ENCODE peak calls at places on chromosomes 3 and 15, in nine cellular contexts. Q is tibial artery; Z is thoracic aorta; C is SJSA1; O is mammary epithelial cell; G is heart right ventricle; R is mucosa of descending colon; V is CD8-positive, alpha-beta T cell; L is DND-41. T is an unnamed sample. For H3K9me3 and H3K4me1, the result is how much of the 10 kb centered on the place peaks cover.

GRCh38 chr15:41570764-41571163 is 11.8 kb downstream of the TYRO3 start:
- DNase-seq in Q (no peak), Z (no peak), C (no peak), O (no peak), G (no peak), R (no peak), V (no peak), L (no peak), T (no peak)

GRCh38 chr3:128075516-128076464 is 23.6 kb downstream of the SEC61A1 start:
- DNase-seq in Q (peak), Z (no peak), C (no peak), O (peak), G (peak), R (peak), V (peak), L (no peak), T (peak)

GRCh38 chr15:60179786-60180391 is 175.8 kb downstream of the FOXB1 start:
- DNase-seq in Q (no peak), Z (no peak), C (no peak), O (peak), G (no peak), R (peak), V (peak), L (peak), T (peak)

GRCh38 chr15:80550910-80551265 is 144.2 kb upstream of the ABHD17C start:
- DNase-seq in Q (no peak), Z (no peak), C (no peak), O (peak), G (no peak), R (no peak), V (no peak), L (no peak), T (no peak)

GRCh38 chr3:4060064-4060463 is 243.1 kb upstream of the SETMAR start:
- DNase-seq in Q (no peak), Z (no peak), C (no peak), O (no peak), G (no peak), R (no peak), V (no peak), L (no peak), T (no peak)

GRCh38 chr15:68442041-68442440 is 10.1 kb upstream of the ITGA11 start:
- DNase-seq in Q (peak), Z (no peak), C (no peak), O (no peak), G (no peak), R (no peak), V (no peak), L (no peak), T (no peak)

GRCh38 chr15:58522865-58523264 is 91.1 kb downstream of the LIPC start:
- DNase-seq in Q (no peak), Z (no peak), C (no peak), O (no peak), G (no peak), R (no peak), V (no peak), L (no peak), T (no peak)

GRCh38 chr3:188137062-188137461 is 16.9 kb upstream of the LPP start:
- DNase-seq in Q (no peak), Z (no peak), C (no peak), O (no peak), G (no peak), R (no peak), V (no peak), L (no peak), T (no peak)

GRCh38 chr3:45497963-45498362 is 96.6 kb upstream of the LIMD1 start:
- DNase-seq in Q (no peak), Z (no peak), C (no peak), O (no peak), G (no peak), R (no peak), V (peak), L (peak), T (no peak)

GRCh38 chr15:34330279-34330678 is 7.3 kb downstream of the SLC12A6 start:
- DNase-seq in Q (no peak), Z (no peak), C (no peak), O (no peak), G (no peak), R (no peak), V (no peak), L (no peak), T (no peak)

GRCh38 chr15:48493084-48493762 is 152.3 kb downstream of the FBN1 start:
- DNase-seq in Q (no peak), Z (no peak), C (peak), O (peak), G (peak), R (no peak), V (no peak), L (no peak), T (no peak)

GRCh38 chr3:193883551-193883950 is 252.4 kb upstream of the HES1 start:
- DNase-seq in Q (no peak), Z (no peak), C (peak), O (peak), G (no peak), R (no peak), V (no peak), L (no peak), T (no peak)

GRCh38 chr15:28131400-28131799 is 32.3 kb upstream of the OCA2 start:
- DNase-seq in Q (no peak), Z (no peak), C (no peak), O (no peak), G (no peak), R (no peak), V (no peak), L (no peak), T (no peak)

GRCh38 chr15:74799255-74799842 is 13.3 kb upstream of the LMAN1L start:
- DNase-seq in Q (no peak), Z (no peak), C (no peak), O (no peak), G (no peak), R (no peak), V (no peak), L (no peak), T (no peak)

GRCh38 chr3:150528359-150528797 is 17.9 kb downstream of the SERP1 start:
- DNase-seq in Q (no peak), Z (no peak), C (no peak), O (no peak), G (no peak), R (no peak), V (no peak), L (no peak), T (no peak)

GRCh38 chr15:71154607-71155200 is 39.4 kb downstream of the THSD4 start:
- DNase-seq in Q (no peak), Z (no peak), C (no peak), O (no peak), G (no peak), R (no peak), V (no peak), L (no peak), T (no peak)

GRCh38 chr3:55893045-55893664 is 406.0 kb upstream of the WNT5A start:
- DNase-seq in Q (no peak), Z (no peak), C (peak), O (no peak), G (no peak), R (no peak), V (no peak), L (no peak), T (no peak)

GRCh38 chr3:196440041-196440537 is 7.9 kb upstream of the UBXN7 start:
- DNase-seq in Q (no peak), Z (no peak), C (no peak), O (no peak), G (no peak), R (no peak), V (no peak), L (no peak), T (no peak)

DNA sequence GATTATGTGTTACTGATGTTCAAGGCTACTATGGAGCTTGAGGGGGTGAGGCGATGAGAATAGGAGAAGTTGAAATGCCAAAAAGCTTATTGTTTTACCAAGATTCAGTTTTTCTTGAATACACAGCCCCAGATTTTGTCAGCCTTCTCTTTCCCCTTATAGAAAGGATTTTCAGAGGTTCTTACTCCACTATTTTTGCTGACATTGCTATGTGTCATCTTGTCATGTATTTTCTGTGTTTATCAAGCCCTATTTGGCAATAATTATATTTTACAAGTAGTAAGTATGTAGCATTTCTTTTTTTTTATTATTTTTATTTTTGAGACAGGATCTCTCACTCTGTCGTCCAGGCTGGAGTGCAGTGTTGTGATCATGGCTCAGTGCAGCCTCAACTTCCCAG is 133.1 kb downstream of the ATG7 start:
- DNase-seq in Q (no peak), Z (no peak), C (no peak), O (no peak), G (no peak), R (no peak), V (no peak), L (no peak), T (no peak)
- H3K9me3 ChIP-seq in Q (under half), Z (under half), C (under half), O (under half), G (under half), R (under half), V (under half), L (under half), T (under half)

GRCh38 chr3:186989429-186989828 is 59.1 kb downstream of the ST6GAL1 start:
- DNase-seq in Q (no peak), Z (no peak), C (no peak), O (no peak), G (no peak), R (no peak), V (no peak), L (no peak), T (no peak)
- H3K4me1 ChIP-seq in Q (under half), Z (under half), C (under half), O (under half), G (under half), R (under half), V (under half), L (under half), T (under half)

DNA sequence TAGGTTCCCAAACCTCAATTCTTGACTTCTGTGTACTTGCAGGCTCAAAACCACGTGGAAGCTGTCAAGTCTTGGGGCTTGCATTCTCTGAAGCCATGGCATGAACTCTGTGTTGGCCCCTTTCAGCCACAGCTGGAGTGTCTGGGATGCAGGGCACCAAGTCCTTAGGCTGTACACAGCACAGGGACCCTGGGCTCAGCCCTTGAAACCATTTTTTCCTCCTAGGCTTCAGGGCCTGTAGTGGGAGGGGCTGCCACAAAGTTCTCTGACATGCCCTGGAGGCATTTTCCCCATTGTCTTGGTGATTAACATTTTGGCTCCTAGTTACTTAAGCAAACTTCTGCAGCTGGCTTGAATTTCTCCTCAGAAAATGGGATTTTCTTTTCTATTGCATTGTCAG is 135.4 kb downstream of the ATG7 start:
- DNase-seq in Q (no peak), Z (no peak), C (no peak), O (no peak), G (no peak), R (no peak), V (no peak), L (no peak), T (no peak)
- H3K9me3 ChIP-seq in Q (under half), Z (under half), C (under half), O (under half), G (under half), R (under half), V (under half), L (under half), T (under half)

GRCh38 chr3:52493232-52494017 is 1.7 kb upstream of the STAB1 start:
- DNase-seq in Q (no peak), Z (no peak), C (no peak), O (no peak), G (no peak), R (no peak), V (no peak), L (no peak), T (no peak)

GRCh38 chr3:52494446-52494845 is 692 bp upstream of the STAB1 start:
- DNase-seq in Q (no peak), Z (no peak), C (no peak), O (no peak), G (no peak), R (no peak), V (no peak), L (no peak), T (no peak)

GRCh38 chr3:52495096-52495495 is at the start of gene STAB1:
- DNase-seq in Q (no peak), Z (no peak), C (no peak), O (no peak), G (peak), R (peak), V (no peak), L (no peak), T (no peak)

GRCh38 chr3:52498134-52499054 is 3.3 kb downstream of the STAB1 start:
- DNase-seq in Q (peak), Z (no peak), C (no peak), O (no peak), G (peak), R (peak), V (no peak), L (no peak), T (peak)

GRCh38 chr3:52495777-52496602 is 852 bp downstream of the STAB1 start:
- DNase-seq in Q (no peak), Z (no peak), C (no peak), O (peak), G (no peak), R (no peak), V (no peak), L (no peak), T (peak)
- H3K4me1 ChIP-seq in Q (under half), Z (under half), C (under half), O (under half), G (half or more), R (under half), V (under half), L (under half), T (under half)

T was measured in tibial nerve.